ENCODE peak calls at places on chromosome 4, in six cellular contexts. U is fibroblast of the aortic adventitia, A is nucleus accumbens, F is AG10803, N is HEK293T, Z is NCI-H2029 treated with DMSO at 0.1 percent for 48 hours. E is an unnamed sample.

GRCh38 chr4:181908168-181908567 is 335.0 kb upstream of the TENM3 start:
- DNase-seq in U (no peak), A (no peak), F (peak), N (no peak), Z (no peak), E (peak)

GRCh38 chr4:150973626-150974250 is 41.3 kb downstream of the LRBA start:
- DNase-seq in U (no peak), A (no peak), F (peak), N (no peak), Z (no peak), E (no peak)

GRCh38 chr4:118889313-118889694 is 650 bp downstream of the SYNPO2 start:
- DNase-seq in U (peak), A (no peak), F (no peak), N (no peak), Z (no peak), E (no peak)

GRCh38 chr4:122403860-122404259 is 25.0 kb downstream of the ADAD1 start:
- DNase-seq in U (no peak), A (no peak), F (no peak), N (no peak), Z (no peak), E (no peak)

GRCh38 chr4:87120411-87121162 is 99.8 kb downstream of the KLHL8 start:
- DNase-seq in U (peak), A (no peak), F (no peak), N (no peak), Z (peak), E (peak)

GRCh38 chr4:183038436-183038835 is 60.6 kb upstream of the WWC2 start:
- DNase-seq in U (no peak), A (no peak), F (no peak), N (no peak), Z (no peak), E (no peak)

GRCh38 chr4:37528161-37528560 is 158.0 kb downstream of the RELL1 start:
- DNase-seq in U (no peak), A (no peak), F (no peak), N (no peak), Z (no peak), E (no peak)

GRCh38 chr4:145341381-145341780 is 140.3 kb upstream of the SMAD1 start:
- DNase-seq in U (no peak), A (no peak), F (no peak), N (no peak), Z (no peak), E (no peak)

GRCh38 chr4:24778427-24779225 is 16.7 kb upstream of the SOD3 start:
- DNase-seq in U (peak), A (no peak), F (peak), N (no peak), Z (no peak), E (peak)

E was measured in IMR-90.